ENCODE peak calls at places on chromosomes 1 and 21, in ten cellular contexts. One of them, this sample, is unnamed. For H3K36me3, the result is how much of the 10 kb centered on the place peaks cover.

GRCh38 chr1:204902674-204903073 is 32.0 kb downstream of the NFASC start:
- DNase-seq in endothelial cell of umbilical vein: no peak
- DNase-seq in H1: no peak
- DNase-seq in PC-3: no peak
- DNase-seq in astrocyte: no peak
- DNase-seq in hepatocyte: no peak
- DNase-seq in neural progenitor cell: no peak
- DNase-seq in fibroblast of lung: no peak
- DNase-seq in keratinocyte: no peak
- DNase-seq in HCT116: no peak
- DNase-seq in this sample: no peak

GRCh38 chr21:44485254-44485793 is 30.0 kb downstream of the LRRC3 start:
- DNase-seq in fibroblast of lung: peak
- DNase-seq in PC-3: no peak
- DNase-seq in H1: peak
- DNase-seq in endothelial cell of umbilical vein: peak
- DNase-seq in neural progenitor cell: peak
- DNase-seq in keratinocyte: no peak
- DNase-seq in astrocyte: no peak
- DNase-seq in HCT116: peak
- DNase-seq in hepatocyte: peak
- DNase-seq in this sample: no peak

GRCh38 chr1:41476807-41477361 is 7.6 kb downstream of the EDN2 start:
- DNase-seq in endothelial cell of umbilical vein: no peak
- DNase-seq in keratinocyte: no peak
- DNase-seq in hepatocyte: no peak
- DNase-seq in fibroblast of lung: no peak
- DNase-seq in H1: no peak
- DNase-seq in HCT116: no peak
- DNase-seq in neural progenitor cell: no peak
- DNase-seq in PC-3: no peak
- DNase-seq in astrocyte: no peak
- DNase-seq in this sample: no peak

GRCh38 chr1:184118051-184118450 is 66.5 kb downstream of the TSEN15 start:
- DNase-seq in neural progenitor cell: no peak
- DNase-seq in fibroblast of lung: peak
- DNase-seq in H1: no peak
- DNase-seq in PC-3: peak
- DNase-seq in keratinocyte: peak
- DNase-seq in HCT116: no peak
- DNase-seq in endothelial cell of umbilical vein: no peak
- DNase-seq in hepatocyte: peak
- DNase-seq in astrocyte: peak
- DNase-seq in this sample: peak

GRCh38 chr1:7343917-7344316 is 427.2 kb upstream of the VAMP3 start:
- DNase-seq in astrocyte: no peak
- DNase-seq in endothelial cell of umbilical vein: no peak
- DNase-seq in keratinocyte: no peak
- DNase-seq in neural progenitor cell: no peak
- DNase-seq in hepatocyte: no peak
- DNase-seq in fibroblast of lung: no peak
- DNase-seq in HCT116: no peak
- DNase-seq in H1: no peak
- DNase-seq in PC-3: no peak
- DNase-seq in this sample: no peak

GRCh38 chr1:1873186-1873585 is 17.7 kb downstream of the GNB1 start:
- DNase-seq in fibroblast of lung: no peak
- DNase-seq in astrocyte: no peak
- DNase-seq in H1: no peak
- DNase-seq in HCT116: no peak
- DNase-seq in PC-3: no peak
- DNase-seq in keratinocyte: no peak
- DNase-seq in neural progenitor cell: no peak
- DNase-seq in hepatocyte: no peak
- DNase-seq in endothelial cell of umbilical vein: no peak
- DNase-seq in this sample: no peak

GRCh38 chr1:33162141-33162540 is 19.7 kb downstream of the TRIM62 start:
- DNase-seq in astrocyte: no peak
- DNase-seq in H1: no peak
- DNase-seq in HCT116: no peak
- DNase-seq in PC-3: no peak
- DNase-seq in keratinocyte: no peak
- DNase-seq in neural progenitor cell: no peak
- DNase-seq in endothelial cell of umbilical vein: no peak
- DNase-seq in hepatocyte: no peak
- DNase-seq in fibroblast of lung: no peak
- DNase-seq in this sample: no peak

GRCh38 chr1:83808536-83808935 is 190.4 kb downstream of the TTLL7 start:
- DNase-seq in endothelial cell of umbilical vein: no peak
- DNase-seq in HCT116: no peak
- DNase-seq in hepatocyte: no peak
- DNase-seq in astrocyte: no peak
- DNase-seq in keratinocyte: no peak
- DNase-seq in fibroblast of lung: no peak
- DNase-seq in PC-3: no peak
- DNase-seq in H1: no peak
- DNase-seq in neural progenitor cell: no peak
- DNase-seq in this sample: no peak

GRCh38 chr1:228464487-228464983 is 22.6 kb upstream of the RNF187 start:
- DNase-seq in astrocyte: peak
- DNase-seq in neural progenitor cell: peak
- DNase-seq in hepatocyte: peak
- DNase-seq in H1: peak
- DNase-seq in endothelial cell of umbilical vein: peak
- DNase-seq in fibroblast of lung: peak
- DNase-seq in HCT116: no peak
- DNase-seq in keratinocyte: no peak
- DNase-seq in PC-3: no peak
- DNase-seq in this sample: peak

GRCh38 chr1:228463009-228463558 is 24.1 kb upstream of the RNF187 start:
- DNase-seq in endothelial cell of umbilical vein: no peak
- DNase-seq in HCT116: no peak
- DNase-seq in hepatocyte: no peak
- DNase-seq in keratinocyte: no peak
- DNase-seq in fibroblast of lung: no peak
- DNase-seq in H1: no peak
- DNase-seq in neural progenitor cell: no peak
- DNase-seq in astrocyte: no peak
- DNase-seq in PC-3: no peak
- DNase-seq in this sample: no peak

GRCh38 chr1:228465134-228465533 is 22.0 kb upstream of the RNF187 start:
- DNase-seq in fibroblast of lung: no peak
- DNase-seq in H1: no peak
- DNase-seq in keratinocyte: no peak
- DNase-seq in HCT116: no peak
- DNase-seq in PC-3: no peak
- DNase-seq in hepatocyte: no peak
- DNase-seq in astrocyte: no peak
- DNase-seq in neural progenitor cell: peak
- DNase-seq in endothelial cell of umbilical vein: no peak
- DNase-seq in this sample: no peak

GRCh38 chr1:228462560-228462959 is 24.6 kb upstream of the RNF187 start:
- DNase-seq in astrocyte: no peak
- DNase-seq in PC-3: no peak
- DNase-seq in fibroblast of lung: no peak
- DNase-seq in HCT116: no peak
- DNase-seq in endothelial cell of umbilical vein: no peak
- DNase-seq in hepatocyte: no peak
- DNase-seq in H1: no peak
- DNase-seq in neural progenitor cell: no peak
- DNase-seq in keratinocyte: no peak
- DNase-seq in this sample: no peak

DNA sequence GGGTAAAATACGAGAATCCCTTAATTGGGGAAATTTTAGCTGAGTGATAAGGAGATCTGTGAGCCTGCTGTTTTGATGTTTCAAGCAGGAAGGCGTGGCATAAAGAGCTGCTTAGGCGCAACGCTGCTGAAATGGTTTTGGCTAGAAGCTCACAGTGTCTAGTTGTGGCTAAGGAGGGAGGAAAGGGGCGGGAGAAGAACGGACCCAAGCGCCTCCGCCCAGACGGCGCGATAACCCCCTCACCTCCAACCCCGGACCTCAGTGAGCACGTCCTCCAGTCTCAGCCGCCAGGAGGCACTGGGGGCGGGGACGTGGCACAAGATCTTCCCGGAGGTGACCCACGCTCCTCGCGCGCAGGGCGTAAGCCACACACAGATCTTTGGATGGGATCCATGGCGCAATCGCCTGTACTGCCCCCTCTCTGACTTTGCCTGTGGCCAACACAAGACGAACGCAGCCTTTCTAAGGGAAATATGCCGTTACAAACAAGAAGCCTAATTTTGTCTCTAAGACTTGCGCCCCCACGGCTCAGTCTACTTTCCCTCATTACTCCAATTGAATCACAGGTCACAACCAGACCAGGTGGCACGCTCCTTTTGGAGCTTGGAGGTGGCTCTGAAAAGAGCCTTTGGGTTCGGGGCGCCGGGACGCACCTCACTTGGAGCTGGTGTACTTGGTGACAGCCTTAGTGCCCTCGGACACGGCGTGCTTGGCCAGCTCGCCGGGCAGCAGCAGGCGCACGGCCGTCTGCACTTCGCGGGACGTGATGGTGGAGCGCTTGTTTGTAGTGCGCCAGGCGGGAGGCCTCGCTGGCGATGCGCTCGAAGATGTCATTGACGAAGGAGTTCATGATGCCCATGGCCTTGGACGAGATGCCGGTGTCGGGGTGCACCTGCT is 23.4 kb upstream of the RNF187 start:
- DNase-seq in endothelial cell of umbilical vein: no peak
- DNase-seq in astrocyte: no peak
- DNase-seq in neural progenitor cell: peak
- DNase-seq in PC-3: no peak
- DNase-seq in fibroblast of lung: peak
- DNase-seq in HCT116: peak
- DNase-seq in keratinocyte: no peak
- DNase-seq in H1: peak
- DNase-seq in hepatocyte: peak
- DNase-seq in this sample: no peak
- TF ChIP-seq EZH2 in endothelial cell of umbilical vein: peak
- TF ChIP-seq EZH2 in astrocyte: no peak
- TF ChIP-seq EZH2 in neural progenitor cell: peak
- TF ChIP-seq EZH2 in PC-3: no peak
- TF ChIP-seq EZH2 in fibroblast of lung: peak
- TF ChIP-seq EZH2 in HCT116: no peak
- TF ChIP-seq EZH2 in keratinocyte: peak
- TF ChIP-seq EZH2 in H1: no peak
- TF ChIP-seq EZH2 in hepatocyte: no peak
- TF ChIP-seq EZH2 in this sample: no peak

GRCh38 chr1:15884477-15884876 is 37.0 kb downstream of the SPEN start:
- DNase-seq in astrocyte: no peak
- DNase-seq in endothelial cell of umbilical vein: peak
- DNase-seq in neural progenitor cell: no peak
- DNase-seq in fibroblast of lung: no peak
- DNase-seq in hepatocyte: no peak
- DNase-seq in HCT116: no peak
- DNase-seq in H1: no peak
- DNase-seq in PC-3: no peak
- DNase-seq in keratinocyte: no peak
- DNase-seq in this sample: no peak

GRCh38 chr1:15886613-15887167 is 39.2 kb downstream of the SPEN start:
- DNase-seq in astrocyte: no peak
- DNase-seq in neural progenitor cell: no peak
- DNase-seq in H1: no peak
- DNase-seq in PC-3: no peak
- DNase-seq in hepatocyte: no peak
- DNase-seq in fibroblast of lung: no peak
- DNase-seq in keratinocyte: no peak
- DNase-seq in endothelial cell of umbilical vein: no peak
- DNase-seq in HCT116: no peak
- DNase-seq in this sample: no peak

GRCh38 chr1:15885269-15885668 is 37.8 kb downstream of the SPEN start:
- DNase-seq in hepatocyte: no peak
- DNase-seq in HCT116: no peak
- DNase-seq in H1: no peak
- DNase-seq in fibroblast of lung: no peak
- DNase-seq in PC-3: no peak
- DNase-seq in keratinocyte: no peak
- DNase-seq in astrocyte: no peak
- DNase-seq in endothelial cell of umbilical vein: no peak
- DNase-seq in neural progenitor cell: no peak
- DNase-seq in this sample: no peak

GRCh38 chr1:15883326-15883725 is 35.8 kb downstream of the SPEN start:
- DNase-seq in keratinocyte: no peak
- DNase-seq in hepatocyte: no peak
- DNase-seq in neural progenitor cell: no peak
- DNase-seq in astrocyte: no peak
- DNase-seq in endothelial cell of umbilical vein: peak
- DNase-seq in H1: no peak
- DNase-seq in fibroblast of lung: no peak
- DNase-seq in PC-3: no peak
- DNase-seq in HCT116: no peak
- DNase-seq in this sample: no peak

GRCh38 chr1:15885701-15886612 is 38.5 kb downstream of the SPEN start:
- DNase-seq in neural progenitor cell: peak
- DNase-seq in hepatocyte: peak
- DNase-seq in keratinocyte: peak
- DNase-seq in PC-3: peak
- DNase-seq in HCT116: peak
- DNase-seq in H1: peak
- DNase-seq in astrocyte: peak
- DNase-seq in endothelial cell of umbilical vein: peak
- DNase-seq in fibroblast of lung: peak
- DNase-seq in this sample: peak
- H2AFZ ChIP-seq in neural progenitor cell: peak
- H2AFZ ChIP-seq in hepatocyte: no peak
- H2AFZ ChIP-seq in keratinocyte: peak
- H2AFZ ChIP-seq in PC-3: peak
- H2AFZ ChIP-seq in HCT116: no peak
- H2AFZ ChIP-seq in H1: no peak
- H2AFZ ChIP-seq in astrocyte: peak
- H2AFZ ChIP-seq in endothelial cell of umbilical vein: no peak
- H2AFZ ChIP-seq in fibroblast of lung: no peak
- H2AFZ ChIP-seq in this sample: no peak

GRCh38 chr1:23751050-23751814 is 8.0 kb downstream of the ELOA start:
- DNase-seq in hepatocyte: peak
- DNase-seq in HCT116: peak
- DNase-seq in astrocyte: peak
- DNase-seq in fibroblast of lung: peak
- DNase-seq in H1: peak
- DNase-seq in endothelial cell of umbilical vein: peak
- DNase-seq in keratinocyte: no peak
- DNase-seq in neural progenitor cell: peak
- DNase-seq in PC-3: peak
- DNase-seq in this sample: peak
- H3K36me3 ChIP-seq in hepatocyte: under half
- H3K36me3 ChIP-seq in HCT116: half or more
- H3K36me3 ChIP-seq in astrocyte: half or more
- H3K36me3 ChIP-seq in fibroblast of lung: under half
- H3K36me3 ChIP-seq in H1: half or more
- H3K36me3 ChIP-seq in endothelial cell of umbilical vein: under half
- H3K36me3 ChIP-seq in keratinocyte: under half
- H3K36me3 ChIP-seq in neural progenitor cell: under half
- H3K36me3 ChIP-seq in PC-3: half or more
- H3K36me3 ChIP-seq in this sample: half or more

GRCh38 chr1:68232354-68233148 is at the start of gene WLS:
- DNase-seq in PC-3: peak
- DNase-seq in H1: peak
- DNase-seq in fibroblast of lung: peak
- DNase-seq in neural progenitor cell: peak
- DNase-seq in endothelial cell of umbilical vein: peak
- DNase-seq in astrocyte: peak
- DNase-seq in HCT116: peak
- DNase-seq in keratinocyte: no peak
- DNase-seq in hepatocyte: peak
- DNase-seq in this sample: peak
- TF ChIP-seq EZH2 in PC-3: no peak
- TF ChIP-seq EZH2 in H1: no peak
- TF ChIP-seq EZH2 in fibroblast of lung: no peak
- TF ChIP-seq EZH2 in neural progenitor cell: no peak
- TF ChIP-seq EZH2 in endothelial cell of umbilical vein: no peak
- TF ChIP-seq EZH2 in astrocyte: no peak
- TF ChIP-seq EZH2 in HCT116: no peak
- TF ChIP-seq EZH2 in keratinocyte: no peak
- TF ChIP-seq EZH2 in hepatocyte: no peak
- TF ChIP-seq EZH2 in this sample: no peak